ENCODE peak calls at places on chromosomes 4 and X, in seven cellular contexts. F is SK-N-SH, O is HCT116, Z is K562, N is HepG2, G is H1, B is GM12878. T is an unnamed sample.

GRCh38 chr4:172357006-172357405 is 543.8 kb downstream of the GALNTL6 start:
- DNase-seq in F (no peak), N (no peak), G (no peak), Z (no peak), B (no peak), O (no peak), T (no peak)

GRCh38 chr4:168765726-168766125 is 244.3 kb downstream of the CBR4 start:
- DNase-seq in F (no peak), Z (no peak), O (no peak), G (no peak), N (no peak), B (no peak), T (no peak)

GRCh38 chrX:67555578-67556203 is 11.9 kb downstream of the AR start:
- DNase-seq in O (no peak), B (no peak), G (no peak), Z (peak; percentile 38), N (peak; percentile 8), F (peak; percentile 45), T (peak; percentile 66)

GRCh38 chrX:49627030-49627777 is 28.4 kb downstream of the GAGE1 start:
- DNase-seq in B (no peak), N (peak; percentile 6), F (peak; percentile 52), O (peak; percentile 51), Z (peak; percentile 67), G (no peak), T (peak; percentile 26)

GRCh38 chr4:146329042-146329716 is 114.8 kb downstream of the REELD1 start:
- DNase-seq in O (no peak), Z (no peak), F (no peak), B (no peak), N (no peak), G (no peak), T (no peak)

GRCh38 chrX:49058794-49059193 is at the start of gene CCDC120:
- DNase-seq in G (no peak), O (no peak), N (no peak), Z (no peak), F (no peak), B (no peak), T (peak; percentile 76)

GRCh38 chrX:132023896-132024386 is 839 bp downstream of the STK26 start:
- DNase-seq in O (no peak), G (peak; percentile 5), F (no peak), B (no peak), N (no peak), Z (peak; percentile 9), T (no peak)

GRCh38 chr4:26330186-26330787 is 9.5 kb downstream of the RBPJ start:
- DNase-seq in Z (peak; percentile 30), N (peak; percentile 64), G (no peak), B (no peak), F (peak; percentile 51), O (peak; percentile 53), T (peak; percentile 59)

GRCh38 chr4:77092832-77093800 is 17.3 kb upstream of the CCNI start:
- DNase-seq in F (no peak), O (no peak), B (no peak), G (no peak), N (no peak), Z (no peak), T (no peak)

GRCh38 chr4:6852582-6852981 is 57.0 kb upstream of the TBC1D14 start:
- DNase-seq in O (no peak), F (no peak), B (no peak), N (no peak), G (no peak), Z (no peak), T (no peak)

GRCh38 chr4:125826801-125827200 is 512.0 kb downstream of the FAT4 start:
- DNase-seq in F (peak; percentile 16), B (no peak), O (no peak), G (no peak), Z (no peak), N (no peak), T (no peak)

GRCh38 chr4:791866-792630 is 33.9 kb downstream of the CPLX1 start:
- DNase-seq in F (no peak), O (no peak), Z (peak; percentile 46), G (no peak), B (no peak), N (no peak), T (no peak)

GRCh38 chrX:23662853-23663252 is 4.4 kb upstream of the PRDX4 start:
- DNase-seq in Z (no peak), F (no peak), G (no peak), O (no peak), N (no peak), B (peak; percentile 31), T (no peak)

GRCh38 chrX:53686151-53686885 is at the start of gene HUWE1:
- DNase-seq in N (peak; percentile 52), Z (peak; percentile 72), B (no peak), G (peak; percentile 57), F (peak; percentile 78), O (no peak), T (peak; percentile 83)

GRCh38 chr4:123967360-123967759 is 570.8 kb downstream of the SPRY1 start:
- DNase-seq in F (no peak), B (no peak), N (no peak), O (no peak), G (no peak), Z (no peak), T (no peak)

GRCh38 chr4:5887361-5888221 is 5.3 kb downstream of the CRMP1 start:
- DNase-seq in F (peak; percentile 84), N (no peak), B (no peak), G (no peak), O (no peak), Z (peak; percentile 19), T (no peak)

GRCh38 chr4:16230308-16230707 is 4.0 kb upstream of the TAPT1 start:
- DNase-seq in B (no peak), G (no peak), Z (no peak), O (no peak), N (no peak), F (no peak), T (no peak)

GRCh38 chr4:74675673-74676279 is 118.5 kb downstream of the BTC start:
- DNase-seq in G (no peak), B (no peak), N (peak; percentile 61), F (peak; percentile 10), O (peak; percentile 80), Z (peak; percentile 39), T (peak; percentile 72)

GRCh38 chr4:128776794-128777216 is 32.7 kb upstream of the JADE1 start:
- DNase-seq in F (no peak), O (no peak), G (no peak), Z (no peak), N (no peak), B (no peak), T (no peak)

GRCh38 chr4:125254111-125254510 is 60.6 kb upstream of the FAT4 start:
- DNase-seq in O (no peak), B (no peak), Z (no peak), F (no peak), N (no peak), G (no peak), T (no peak)

GRCh38 chr4:150001815-150002214 is 76.4 kb upstream of the DCLK2 start:
- DNase-seq in Z (no peak), N (no peak), B (no peak), F (no peak), O (no peak), G (no peak), T (no peak)

GRCh38 chrX:72340572-72340971 is 34.9 kb upstream of the CITED1 start:
- DNase-seq in G (no peak), B (no peak), N (no peak), Z (no peak), F (no peak), O (no peak), T (no peak)

GRCh38 chr4:183356931-183357675 is 34.9 kb upstream of the CLDN24 start:
- DNase-seq in O (no peak), B (no peak), Z (no peak), N (no peak), G (no peak), F (no peak), T (no peak)

GRCh38 chrX:107324493-107325310 is 118.3 kb downstream of the DNAAF6 start:
- DNase-seq in F (peak; percentile 74), N (no peak), G (peak; percentile 68), O (no peak), B (no peak), Z (peak; percentile 23), T (peak; percentile 59)

DNA sequence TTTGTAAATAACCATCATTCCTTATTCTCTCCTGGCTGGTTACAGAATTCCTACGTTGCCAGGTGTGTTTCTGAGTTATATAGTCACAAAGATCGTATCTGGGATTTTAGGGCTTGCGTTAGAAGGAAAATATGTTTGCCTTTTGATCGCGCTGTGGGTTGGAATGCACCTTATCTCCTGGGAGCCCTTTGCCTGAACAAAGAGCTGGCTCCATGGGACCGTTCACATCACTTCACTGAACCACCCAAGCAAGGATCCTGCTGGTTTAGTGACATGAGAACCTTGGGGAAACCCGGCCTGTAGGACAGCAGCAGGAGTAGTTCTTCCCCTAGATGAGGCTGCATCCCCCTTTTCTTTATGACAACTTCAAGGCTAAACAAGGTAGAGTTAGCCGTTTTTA is 51.6 kb downstream of the RS1 start:
- DNase-seq in N (peak; percentile 78), B (peak; percentile 7), O (no peak), G (no peak), Z (no peak), F (no peak), T (no peak)
- TF ChIP-seq JUND in N (no peak), B (no peak), O (no peak), G (no peak), Z (no peak), F (no peak), T (peak; percentile 66)

DNA sequence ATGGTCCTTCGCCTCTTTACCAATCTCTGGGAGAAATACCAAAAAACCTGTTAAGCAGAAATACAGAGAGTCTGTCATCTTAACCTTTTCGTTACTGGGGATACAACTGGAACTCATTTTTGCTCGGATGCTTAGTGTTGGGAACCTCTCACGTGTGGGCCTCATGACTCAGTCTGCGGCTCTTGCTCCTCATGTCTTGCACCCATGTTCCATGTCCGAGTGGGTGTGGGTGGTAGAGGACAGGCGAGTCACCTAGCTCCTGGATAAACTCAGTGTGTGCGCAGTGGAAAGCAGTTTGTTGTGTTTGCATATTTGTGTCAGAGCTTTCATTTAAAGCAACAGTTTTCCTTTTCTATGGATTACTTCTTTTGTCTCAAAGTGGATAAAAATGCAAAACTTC is 70.6 kb downstream of the TNIP2 start:
- DNase-seq in O (no peak), N (no peak), G (no peak), Z (no peak), F (no peak), B (no peak), T (no peak)
- TF ChIP-seq JUND in O (no peak), N (no peak), G (no peak), Z (no peak), F (no peak), B (no peak), T (no peak)

DNA sequence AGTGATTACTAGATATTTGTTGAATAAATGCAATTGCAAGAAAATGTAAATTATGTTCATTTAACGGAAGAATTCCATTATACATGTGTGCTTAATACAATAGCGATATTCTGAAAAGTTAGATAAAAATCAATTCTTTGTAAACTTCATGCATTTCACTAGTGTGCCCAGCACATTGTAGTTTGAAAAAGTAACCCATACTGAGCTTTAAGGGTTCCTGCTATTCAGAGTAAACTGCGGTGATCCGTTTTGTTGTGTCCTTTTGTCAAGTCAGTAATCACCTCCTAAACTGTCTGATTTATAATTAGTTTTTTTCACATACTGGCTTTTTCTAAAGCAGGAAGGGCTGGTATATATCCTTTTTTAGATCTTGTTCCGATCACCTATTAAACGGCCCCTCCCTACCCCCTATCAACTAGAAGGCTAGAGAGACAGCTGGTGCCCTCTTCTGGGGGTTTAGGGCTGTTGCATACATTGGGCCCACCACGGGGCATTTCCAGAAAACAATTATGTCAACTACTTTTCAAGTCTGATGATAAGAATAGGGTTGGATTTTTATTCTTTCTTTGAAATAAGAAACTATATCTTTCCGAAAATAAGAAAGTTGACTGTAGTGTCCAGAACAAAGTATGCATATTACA is 7.0 kb upstream of the BMP15 start:
- DNase-seq in F (peak; percentile 45), Z (peak; percentile 32), N (peak; percentile 10), B (no peak), O (peak; percentile 27), G (no peak), T (peak; percentile 50)
- TF ChIP-seq JUND in F (no peak), Z (no peak), N (no peak), B (no peak), O (no peak), G (no peak), T (no peak)

GRCh38 chr4:90317785-90318184 is 190.6 kb downstream of the CCSER1 start:
- DNase-seq in F (no peak), B (no peak), N (no peak), G (no peak), O (peak; percentile 86), Z (no peak), T (no peak)
- TF ChIP-seq JUND in F (peak; percentile 59), B (no peak), N (no peak), G (no peak), O (peak; percentile 52), Z (no peak), T (no peak)